ENCODE peak calls at places on chromosomes 2 and 18, in six cellular contexts. One of them, this sample, is unnamed.

GRCh38 chr2:98568161-98568956 is 40.0 kb downstream of the COA5 start:
- DNase-seq in HCT116: no peak
- DNase-seq in A549: no peak
- DNase-seq in H1: no peak
- DNase-seq in IMR-90: peak
- DNase-seq in K562: no peak
- DNase-seq in this sample: no peak

GRCh38 chr2:136238214-136238551 is 120.2 kb upstream of the CXCR4 start:
- DNase-seq in K562: no peak
- DNase-seq in HCT116: no peak
- DNase-seq in A549: no peak
- DNase-seq in H1: no peak
- DNase-seq in IMR-90: no peak
- DNase-seq in this sample: no peak

GRCh38 chr2:121746071-121746578 is 9.3 kb upstream of the TSN start:
- DNase-seq in HCT116: no peak
- DNase-seq in H1: no peak
- DNase-seq in A549: no peak
- DNase-seq in IMR-90: no peak
- DNase-seq in K562: peak
- DNase-seq in this sample: no peak

GRCh38 chr18:75211002-75211621 is 515 bp downstream of the TSHZ1 start:
- DNase-seq in A549: peak
- DNase-seq in K562: no peak
- DNase-seq in IMR-90: peak
- DNase-seq in HCT116: no peak
- DNase-seq in H1: no peak
- DNase-seq in this sample: no peak

GRCh38 chr2:224837558-224837957 is 121.4 kb upstream of the CCDC195 start:
- DNase-seq in HCT116: no peak
- DNase-seq in K562: no peak
- DNase-seq in IMR-90: peak
- DNase-seq in A549: no peak
- DNase-seq in H1: no peak
- DNase-seq in this sample: no peak

GRCh38 chr2:15058015-15058414 is 425.5 kb downstream of the LRATD1 start:
- DNase-seq in H1: no peak
- DNase-seq in A549: no peak
- DNase-seq in IMR-90: no peak
- DNase-seq in HCT116: peak
- DNase-seq in K562: peak
- DNase-seq in this sample: no peak

GRCh38 chr2:100747551-100747950 is 72.4 kb upstream of the NPAS2 start:
- DNase-seq in A549: no peak
- DNase-seq in IMR-90: peak
- DNase-seq in K562: no peak
- DNase-seq in HCT116: no peak
- DNase-seq in H1: no peak
- DNase-seq in this sample: no peak

GRCh38 chr18:51643483-51643882 is 446.0 kb upstream of the MEX3C start:
- DNase-seq in IMR-90: no peak
- DNase-seq in K562: no peak
- DNase-seq in A549: no peak
- DNase-seq in HCT116: no peak
- DNase-seq in H1: no peak
- DNase-seq in this sample: no peak

GRCh38 chr2:99876956-99877355 is 265.4 kb downstream of the AFF3 start:
- DNase-seq in IMR-90: no peak
- DNase-seq in K562: no peak
- DNase-seq in A549: no peak
- DNase-seq in H1: no peak
- DNase-seq in HCT116: no peak
- DNase-seq in this sample: no peak

GRCh38 chr2:2809771-2810170 is 478.7 kb upstream of the MYT1L start:
- DNase-seq in K562: no peak
- DNase-seq in HCT116: no peak
- DNase-seq in A549: no peak
- DNase-seq in H1: no peak
- DNase-seq in IMR-90: no peak
- DNase-seq in this sample: no peak

GRCh38 chr2:30234180-30234971 is 3.0 kb downstream of the LBH start:
- DNase-seq in IMR-90: peak
- DNase-seq in HCT116: no peak
- DNase-seq in A549: peak
- DNase-seq in K562: no peak
- DNase-seq in H1: no peak
- DNase-seq in this sample: no peak

GRCh38 chr18:21489119-21489750 is 111.3 kb downstream of the ESCO1 start:
- DNase-seq in H1: peak
- DNase-seq in IMR-90: peak
- DNase-seq in K562: peak
- DNase-seq in HCT116: peak
- DNase-seq in A549: peak
- DNase-seq in this sample: no peak

GRCh38 chr2:167289651-167290410 is 401.6 kb downstream of the XIRP2 start:
- DNase-seq in HCT116: no peak
- DNase-seq in H1: no peak
- DNase-seq in K562: no peak
- DNase-seq in IMR-90: peak
- DNase-seq in A549: no peak
- DNase-seq in this sample: no peak

GRCh38 chr18:79567481-79568147 is 112.0 kb upstream of the CTDP1 start:
- DNase-seq in A549: no peak
- DNase-seq in HCT116: no peak
- DNase-seq in K562: no peak
- DNase-seq in IMR-90: peak
- DNase-seq in H1: peak
- DNase-seq in this sample: no peak

GRCh38 chr2:120758181-120759048 is 22.7 kb downstream of the GLI2 start:
- DNase-seq in A549: no peak
- DNase-seq in IMR-90: peak
- DNase-seq in K562: no peak
- DNase-seq in HCT116: no peak
- DNase-seq in H1: no peak
- DNase-seq in this sample: no peak

GRCh38 chr2:210072922-210073509 is 70.6 kb downstream of the RPE start:
- DNase-seq in K562: peak
- DNase-seq in HCT116: peak
- DNase-seq in H1: no peak
- DNase-seq in IMR-90: peak
- DNase-seq in A549: peak
- DNase-seq in this sample: no peak

GRCh38 chr2:100236166-100236565 is 86.1 kb downstream of the LONRF2 start:
- DNase-seq in A549: no peak
- DNase-seq in H1: no peak
- DNase-seq in K562: no peak
- DNase-seq in HCT116: no peak
- DNase-seq in IMR-90: no peak
- DNase-seq in this sample: no peak

GRCh38 chr2:110099036-110099420 is 16.6 kb downstream of the MALL start:
- DNase-seq in HCT116: no peak
- DNase-seq in K562: no peak
- DNase-seq in H1: no peak
- DNase-seq in IMR-90: no peak
- DNase-seq in A549: peak
- DNase-seq in this sample: no peak

GRCh38 chr2:133439281-133439920 is 128.9 kb downstream of the NCKAP5 start:
- DNase-seq in HCT116: no peak
- DNase-seq in K562: no peak
- DNase-seq in H1: no peak
- DNase-seq in A549: no peak
- DNase-seq in IMR-90: no peak
- DNase-seq in this sample: no peak

GRCh38 chr2:207621640-207622039 is 3.6 kb downstream of the METTL21A start:
- DNase-seq in IMR-90: no peak
- DNase-seq in H1: no peak
- DNase-seq in A549: no peak
- DNase-seq in K562: no peak
- DNase-seq in HCT116: no peak
- DNase-seq in this sample: no peak

GRCh38 chr2:207619764-207620203 is 5.4 kb downstream of the METTL21A start:
- DNase-seq in K562: no peak
- DNase-seq in A549: no peak
- DNase-seq in H1: no peak
- DNase-seq in HCT116: no peak
- DNase-seq in IMR-90: no peak
- DNase-seq in this sample: no peak

GRCh38 chr2:207617011-207617671 is 8.1 kb downstream of the METTL21A start:
- DNase-seq in H1: no peak
- DNase-seq in A549: peak
- DNase-seq in IMR-90: peak
- DNase-seq in HCT116: peak
- DNase-seq in K562: no peak
- DNase-seq in this sample: no peak

GRCh38 chr2:207614824-207615223 is 10.4 kb downstream of the METTL21A start:
- DNase-seq in A549: no peak
- DNase-seq in H1: no peak
- DNase-seq in IMR-90: no peak
- DNase-seq in K562: no peak
- DNase-seq in HCT116: no peak
- DNase-seq in this sample: no peak

DNA sequence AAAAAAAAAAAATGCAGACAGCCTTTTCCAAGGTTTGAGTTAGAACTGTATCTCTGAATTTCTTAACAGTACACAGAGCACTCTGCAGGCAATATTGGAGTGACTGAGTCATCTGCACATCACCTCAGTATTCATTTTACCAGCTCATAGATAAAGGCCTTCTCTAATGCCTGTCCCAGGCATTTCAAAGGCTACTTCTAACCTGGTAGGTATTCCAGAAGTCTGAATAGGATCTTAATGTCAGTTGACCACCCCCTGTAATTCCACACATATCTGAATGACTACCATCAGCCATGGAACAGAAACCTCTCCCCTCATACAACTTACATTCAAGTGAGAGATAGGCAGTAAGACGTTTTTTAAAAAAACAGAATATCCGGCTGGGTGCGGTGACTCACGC is 9.0 kb downstream of the METTL21A start:
- DNase-seq in H1: no peak
- DNase-seq in K562: no peak
- DNase-seq in IMR-90: peak
- DNase-seq in A549: no peak
- DNase-seq in HCT116: no peak
- DNase-seq in this sample: no peak
- TF ChIP-seq CEBPB in H1: no peak
- TF ChIP-seq CEBPB in K562: no peak
- TF ChIP-seq CEBPB in IMR-90: no peak
- TF ChIP-seq CEBPB in A549: no peak
- TF ChIP-seq CEBPB in HCT116: no peak
- TF ChIP-seq CEBPB in this sample: no peak

DNA sequence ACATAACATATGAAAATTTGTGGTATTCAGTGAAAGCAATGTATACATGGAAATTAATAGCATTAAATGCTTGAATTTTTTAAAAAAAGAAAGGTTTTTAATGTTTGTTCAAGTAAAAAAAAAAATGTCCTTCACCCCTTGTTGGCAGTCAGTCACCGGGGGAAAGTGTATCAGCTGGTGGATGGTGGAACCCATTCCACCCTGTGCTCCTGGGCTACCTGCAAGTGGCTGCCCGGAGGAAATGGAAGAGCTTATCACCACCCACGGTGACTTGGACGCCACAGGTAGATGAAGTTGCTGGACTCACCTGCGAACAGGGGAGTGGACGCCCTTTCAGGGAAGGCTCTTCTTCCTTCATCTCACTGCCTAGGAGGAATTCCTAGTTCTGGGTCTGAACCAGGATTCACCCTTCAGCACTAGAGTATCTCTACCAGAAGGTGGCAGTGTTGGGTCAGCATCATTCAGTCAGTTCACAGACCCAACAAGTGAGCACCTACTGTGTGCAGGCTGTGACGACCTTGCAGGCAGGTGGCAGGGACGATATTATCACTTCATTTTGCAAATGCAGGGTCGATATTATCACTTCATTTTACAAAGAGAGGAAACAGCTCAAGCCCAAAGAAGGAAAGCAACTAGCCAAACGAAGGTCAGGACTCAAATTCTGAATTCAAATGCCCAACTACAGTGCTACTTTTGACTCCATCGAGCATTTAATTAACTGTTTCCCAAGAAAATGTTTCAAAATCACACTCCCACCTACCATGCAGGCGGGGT is 35.8 kb downstream of the CIB4 start:
- DNase-seq in IMR-90: peak
- DNase-seq in K562: peak
- DNase-seq in HCT116: peak
- DNase-seq in A549: peak
- DNase-seq in H1: peak
- DNase-seq in this sample: peak
- TF ChIP-seq CEBPB in IMR-90: no peak
- TF ChIP-seq CEBPB in K562: no peak
- TF ChIP-seq CEBPB in HCT116: no peak
- TF ChIP-seq CEBPB in A549: no peak
- TF ChIP-seq CEBPB in H1: no peak
- TF ChIP-seq CEBPB in this sample: no peak

GRCh38 chr18:48036641-48037421 is 106.4 kb upstream of the SMAD2 start:
- DNase-seq in H1: no peak
- DNase-seq in A549: no peak
- DNase-seq in K562: no peak
- DNase-seq in IMR-90: no peak
- DNase-seq in HCT116: no peak
- DNase-seq in this sample: no peak
- TF ChIP-seq CEBPB in H1: no peak
- TF ChIP-seq CEBPB in A549: no peak
- TF ChIP-seq CEBPB in K562: no peak
- TF ChIP-seq CEBPB in IMR-90: no peak
- TF ChIP-seq CEBPB in HCT116: no peak
- TF ChIP-seq CEBPB in this sample: no peak

GRCh38 chr2:80122675-80123074 is 181.9 kb downstream of the LRRTM1 start:
- DNase-seq in A549: no peak
- DNase-seq in H1: no peak
- DNase-seq in IMR-90: no peak
- DNase-seq in K562: no peak
- DNase-seq in HCT116: no peak
- DNase-seq in this sample: no peak

GRCh38 chr2:80120866-80121265 is 183.7 kb downstream of the LRRTM1 start:
- DNase-seq in A549: no peak
- DNase-seq in K562: no peak
- DNase-seq in H1: no peak
- DNase-seq in IMR-90: no peak
- DNase-seq in HCT116: no peak
- DNase-seq in this sample: no peak

GRCh38 chr2:80132284-80132683 is 172.3 kb downstream of the LRRTM1 start:
- DNase-seq in HCT116: no peak
- DNase-seq in K562: no peak
- DNase-seq in A549: no peak
- DNase-seq in H1: no peak
- DNase-seq in IMR-90: no peak
- DNase-seq in this sample: no peak

DNA sequence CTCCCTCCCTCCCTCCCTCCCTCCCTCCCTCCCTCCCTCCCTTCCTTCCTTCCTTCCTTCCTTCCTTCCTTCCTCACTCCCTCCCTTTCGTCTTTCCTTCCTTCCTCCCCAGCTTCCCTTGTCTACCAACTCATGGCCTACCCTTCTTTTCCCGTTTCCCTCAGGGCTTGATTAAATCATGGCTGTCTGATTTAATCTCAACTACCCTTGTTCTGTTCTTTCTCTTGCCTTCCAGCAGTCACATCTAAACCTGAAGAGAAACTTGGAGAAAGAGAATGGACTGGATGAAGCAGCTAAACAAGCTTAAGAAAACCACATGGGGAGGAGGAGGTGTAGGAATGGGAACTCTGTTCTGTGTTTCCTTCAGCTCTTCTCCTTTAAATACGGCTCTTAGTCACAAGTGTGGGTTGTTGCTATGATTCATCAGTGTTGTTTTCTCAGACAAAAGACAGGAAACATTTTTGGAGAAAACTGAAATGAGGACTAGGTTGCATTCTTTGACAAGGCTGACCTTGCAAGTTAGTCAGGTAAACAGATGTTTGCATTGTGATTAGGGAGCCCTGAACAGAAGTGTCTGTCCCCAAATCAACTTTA is 177.9 kb downstream of the LRRTM1 start:
- DNase-seq in K562: no peak
- DNase-seq in H1: no peak
- DNase-seq in IMR-90: peak
- DNase-seq in A549: no peak
- DNase-seq in HCT116: no peak
- DNase-seq in this sample: no peak
- TF ChIP-seq CEBPB in K562: no peak
- TF ChIP-seq CEBPB in H1: no peak
- TF ChIP-seq CEBPB in IMR-90: no peak
- TF ChIP-seq CEBPB in A549: no peak
- TF ChIP-seq CEBPB in HCT116: no peak
- TF ChIP-seq CEBPB in this sample: no peak